ENCODE peak calls at places on chromosomes 13 and 19, in four cellular contexts. S is activated naive CD4-positive, alpha-beta T cell treated with anti-CD3 and anti-CD28 coated beads, Interleukin-2, amount 10 ng/mL, durations not matched to agents 7 days and 5 days; E is NCI-H1092; D is aorta. H is an unnamed sample.

GRCh38 chr13:21326155-21327030 is 132.7 kb downstream of the ZDHHC20 start:
- DNase-seq in D (no peak), E (no peak), S (peak; percentile 42), H (no peak)

GRCh38 chr13:42991892-42992584 is at the start of gene EPSTI1:
- DNase-seq in D (peak; percentile 81), S (peak; percentile 87), E (no peak), H (peak; percentile 84)

GRCh38 chr13:107373551-107373950 is 805.6 kb upstream of the ARGLU1 start:
- DNase-seq in S (no peak), D (no peak), E (peak; percentile 35), H (no peak)

GRCh38 chr13:97300871-97301270 is 78.7 kb downstream of the MBNL2 start:
- DNase-seq in S (no peak), E (no peak), D (no peak), H (no peak)

GRCh38 chr13:112761701-112762689 is 72.2 kb downstream of the ATP11A start:
- DNase-seq in D (peak; percentile 44), S (no peak), E (no peak), H (no peak)

GRCh38 chr19:50702870-50703829 is 16.5 kb downstream of the SHANK1 start:
- DNase-seq in D (peak; percentile 69), E (no peak), S (no peak), H (no peak)

GRCh38 chr13:98310485-98311199 is 133.6 kb upstream of the RNF113B start:
- DNase-seq in S (no peak), D (no peak), E (no peak), H (no peak)

GRCh38 chr19:44863990-44864389 is 17.9 kb downstream of the NECTIN2 start:
- DNase-seq in D (no peak), E (no peak), S (no peak), H (no peak)

GRCh38 chr19:5646703-5647102 is 23.8 kb downstream of the SAFB start:
- DNase-seq in E (no peak), S (no peak), D (no peak), H (no peak)

GRCh38 chr13:38053896-38054295 is 184.3 kb upstream of the TRPC4 start:
- DNase-seq in S (no peak), E (no peak), D (no peak), H (no peak)

GRCh38 chr13:73089216-73089615 is 30.4 kb downstream of the KLF5 start:
- DNase-seq in D (no peak), S (no peak), E (no peak), H (no peak)

GRCh38 chr19:13051581-13052165 is 51.0 kb downstream of the LYL1 start:
- DNase-seq in D (peak; percentile 72), E (peak; percentile 15), S (peak; percentile 48), H (no peak)

GRCh38 chr13:23433171-23434153 is at the start of gene SACS:
- DNase-seq in S (no peak), D (no peak), E (peak; percentile 77), H (no peak)

GRCh38 chr19:19528721-19529490 is at the start of gene YJEFN3:
- DNase-seq in S (no peak), D (no peak), E (no peak), H (no peak)